ENCODE peak calls at places on chromosome 6, in six cellular contexts. E is upper lobe of right lung, J is astrocyte of the cerebellum, W is Caco-2, C is endothelial cell, G is HFFc6. D is an unnamed sample.

GRCh38 chr6:111928139-111928538 is 54.9 kb upstream of the FYN start:
- DNase-seq in E (no peak), J (no peak), W (no peak), C (no peak), G (no peak), D (no peak)

GRCh38 chr6:15522427-15522826 is 140.4 kb downstream of the DTNBP1 start:
- DNase-seq in E (peak; percentile 43), J (no peak), W (no peak), C (no peak), G (no peak), D (peak; percentile 39)

GRCh38 chr6:79544939-79545450 is 7.8 kb upstream of the LCA5 start:
- DNase-seq in E (peak; percentile 71), J (peak; percentile 98), W (peak; percentile 90), C (peak; percentile 78), G (peak; percentile 100), D (peak; percentile 99)

GRCh38 chr6:114096553-114097172 is 125.7 kb upstream of the HDAC2 start:
- DNase-seq in E (no peak), J (peak; percentile 5), W (peak; percentile 20), C (no peak), G (peak; percentile 18), D (peak; percentile 51)

GRCh38 chr6:63097222-63097621 is 114.0 kb upstream of the FKBP1C start:
- DNase-seq in E (no peak), J (no peak), W (no peak), C (no peak), G (no peak), D (no peak)

GRCh38 chr6:83429857-83430605 is 820 bp downstream of the ME1 start:
- DNase-seq in E (peak; percentile 67), J (no peak), W (peak; percentile 76), C (no peak), G (peak; percentile 14), D (peak; percentile 40)

GRCh38 chr6:9657994-9658393 is 756.9 kb downstream of the TFAP2A start:
- DNase-seq in E (no peak), J (peak; percentile 19), W (no peak), C (no peak), G (peak; percentile 49), D (peak; percentile 18)

GRCh38 chr6:149053848-149054558 is 263.5 kb upstream of the TAB2 start:
- DNase-seq in E (no peak), J (no peak), W (no peak), C (no peak), G (no peak), D (no peak)

GRCh38 chr6:39929733-39930461 is 4.4 kb downstream of the MOCS1 start:
- DNase-seq in E (no peak), J (no peak), W (no peak), C (no peak), G (peak; percentile 17), D (no peak)

GRCh38 chr6:63859520-63859919 is 223.9 kb downstream of the PHF3 start:
- DNase-seq in E (no peak), J (no peak), W (no peak), C (no peak), G (no peak), D (no peak)

GRCh38 chr6:157715766-157716171 is 107.3 kb upstream of the SNX9 start:
- DNase-seq in E (no peak), J (peak; percentile 84), W (no peak), C (no peak), G (peak; percentile 86), D (peak; percentile 64)

GRCh38 chr6:34352305-34352937 is 40.0 kb downstream of the NUDT3 start:
- DNase-seq in E (no peak), J (no peak), W (no peak), C (no peak), G (peak; percentile 26), D (no peak)

GRCh38 chr6:159461266-159461665 is 231.8 kb downstream of the SOD2 start:
- DNase-seq in E (no peak), J (peak; percentile 9), W (no peak), C (no peak), G (peak; percentile 2), D (no peak)

GRCh38 chr6:18323935-18324707 is 59.8 kb upstream of the DEK start:
- DNase-seq in E (no peak), J (no peak), W (peak; percentile 33), C (peak; percentile 18), G (peak; percentile 43), D (peak; percentile 58)

GRCh38 chr6:13332349-13332706 is 4.0 kb upstream of the TBC1D7 start:
- DNase-seq in E (no peak), J (no peak), W (no peak), C (no peak), G (no peak), D (no peak)

GRCh38 chr6:93293399-93294271 is 125.7 kb downstream of the EPHA7 start:
- DNase-seq in E (no peak), J (no peak), W (no peak), C (no peak), G (no peak), D (no peak)

GRCh38 chr6:92687278-92687677 is 732.1 kb downstream of the EPHA7 start:
- DNase-seq in E (no peak), J (no peak), W (no peak), C (no peak), G (no peak), D (no peak)

GRCh38 chr6:112957526-112957916 is 610.4 kb downstream of the RFPL4B start:
- DNase-seq in E (no peak), J (no peak), W (no peak), C (no peak), G (no peak), D (no peak)

GRCh38 chr6:16700202-16700997 is 60.9 kb downstream of the ATXN1 start:
- DNase-seq in E (no peak), J (no peak), W (no peak), C (peak; percentile 45), G (no peak), D (peak; percentile 43)

GRCh38 chr6:63268574-63268973 is 51.2 kb downstream of the LGSN start:
- DNase-seq in E (no peak), J (no peak), W (no peak), C (no peak), G (no peak), D (no peak)

DNA sequence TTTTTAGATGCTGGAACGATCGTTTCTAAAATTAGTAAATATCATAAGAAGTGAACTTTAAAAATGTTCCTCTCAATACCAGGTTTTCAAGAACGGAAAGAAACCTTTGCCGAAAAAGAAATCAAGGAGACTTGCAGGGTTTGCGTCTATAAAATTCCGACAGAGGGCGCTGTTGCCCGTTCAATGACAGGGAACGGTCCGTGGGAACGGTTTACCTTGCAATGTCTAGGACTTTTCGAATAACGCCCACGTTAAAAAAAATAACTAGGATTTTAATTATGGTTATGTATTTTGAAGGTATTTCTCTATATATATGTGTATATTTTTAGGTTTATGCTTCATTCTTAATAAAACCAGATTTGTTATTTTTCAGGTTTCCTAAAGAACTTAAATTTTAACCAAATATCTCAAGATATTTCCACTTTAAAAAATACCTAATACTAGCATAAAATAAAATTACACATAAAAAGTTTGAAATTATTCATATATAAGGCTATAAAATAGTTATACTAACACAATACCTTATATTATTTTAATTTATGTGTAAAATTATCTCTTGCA is 2.5 kb upstream of the TFAP2B start:
- DNase-seq in E (peak; percentile 72), J (peak; percentile 66), W (peak; percentile 71), C (peak; percentile 77), G (peak; percentile 40), D (peak; percentile 70)
- TF ChIP-seq CTCF in E (peak; percentile 79), J (peak; percentile 74), W (peak; percentile 70), C (peak; percentile 93), G (peak; percentile 92), D (peak; percentile 83)

DNA sequence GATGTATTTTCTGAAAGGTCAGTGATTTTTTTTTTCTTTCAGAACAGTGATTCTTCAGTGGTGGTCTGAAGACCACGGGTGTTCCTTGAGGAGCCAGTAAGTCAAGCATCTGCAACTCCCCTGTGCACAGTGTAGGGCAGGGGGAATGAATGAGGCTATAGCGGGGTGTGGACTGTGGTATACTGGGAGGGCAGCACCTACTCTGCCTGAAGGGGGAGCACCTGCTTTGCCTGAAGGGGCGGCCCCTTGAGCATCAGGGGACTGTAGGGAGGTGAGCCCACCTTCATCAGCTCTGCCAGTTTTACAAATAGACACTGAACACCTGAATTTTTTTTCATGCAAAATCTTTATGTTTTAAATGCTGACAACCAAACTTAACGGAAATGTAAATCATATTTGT is 77.5 kb upstream of the RIPOR2 start:
- DNase-seq in E (no peak), J (no peak), W (no peak), C (no peak), G (no peak), D (no peak)
- TF ChIP-seq CTCF in E (no peak), J (peak; percentile 7), W (peak; percentile 36), C (no peak), G (peak; percentile 60), D (peak; percentile 10)

GRCh38 chr6:136527831-136528230 is 22.4 kb downstream of the MAP7 start:
- DNase-seq in E (no peak), J (no peak), W (no peak), C (no peak), G (no peak), D (no peak)

GRCh38 chr6:136526937-136527336 is 23.3 kb downstream of the MAP7 start:
- DNase-seq in E (no peak), J (no peak), W (no peak), C (no peak), G (no peak), D (no peak)

GRCh38 chr6:136525586-136526195 is 24.5 kb downstream of the MAP7 start:
- DNase-seq in E (no peak), J (no peak), W (no peak), C (no peak), G (no peak), D (no peak)

GRCh38 chr6:136524936-136525413 is 25.2 kb downstream of the MAP7 start:
- DNase-seq in E (no peak), J (no peak), W (no peak), C (no peak), G (no peak), D (no peak)

DNA sequence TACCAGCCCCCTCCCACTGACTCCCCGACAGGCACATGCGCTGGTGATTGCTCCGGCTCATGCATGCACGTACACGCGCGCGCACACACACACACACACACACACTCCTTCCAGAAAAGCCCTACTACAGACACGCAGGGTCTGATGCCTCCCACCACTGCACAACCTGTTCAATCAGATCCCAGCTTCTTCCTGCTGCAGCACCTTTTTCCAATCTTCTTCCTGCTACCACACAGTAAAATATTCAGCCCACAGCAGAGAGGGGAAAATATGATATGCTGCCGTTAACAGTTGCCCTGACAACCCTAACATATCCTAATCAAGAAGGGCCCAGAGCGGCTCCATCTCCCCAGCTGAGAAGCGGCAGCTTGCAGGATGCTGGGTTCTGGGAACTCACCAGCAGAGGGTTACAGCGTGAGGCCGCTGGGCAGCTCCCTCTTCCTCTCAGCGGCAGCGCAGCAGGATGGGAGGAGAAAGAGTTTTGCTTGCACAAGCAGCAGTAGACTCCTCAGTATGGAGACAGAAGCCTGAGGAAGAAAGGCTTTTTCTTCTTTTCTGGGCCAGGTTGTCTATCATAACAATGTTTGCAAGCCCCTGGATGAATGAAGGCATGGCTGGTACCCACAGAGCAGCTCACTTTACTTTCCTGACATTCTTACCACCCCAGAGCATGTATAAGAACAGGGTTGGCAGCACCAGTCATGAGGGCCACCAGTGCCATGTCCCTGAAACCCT is 23.9 kb downstream of the MAP7 start:
- DNase-seq in E (peak; percentile 76), J (peak; percentile 26), W (peak; percentile 49), C (peak; percentile 57), G (peak; percentile 45), D (peak; percentile 62)
- TF ChIP-seq CTCF in E (peak; percentile 29), J (peak; percentile 70), W (peak; percentile 42), C (no peak), G (peak; percentile 23), D (peak; percentile 65)

DNA sequence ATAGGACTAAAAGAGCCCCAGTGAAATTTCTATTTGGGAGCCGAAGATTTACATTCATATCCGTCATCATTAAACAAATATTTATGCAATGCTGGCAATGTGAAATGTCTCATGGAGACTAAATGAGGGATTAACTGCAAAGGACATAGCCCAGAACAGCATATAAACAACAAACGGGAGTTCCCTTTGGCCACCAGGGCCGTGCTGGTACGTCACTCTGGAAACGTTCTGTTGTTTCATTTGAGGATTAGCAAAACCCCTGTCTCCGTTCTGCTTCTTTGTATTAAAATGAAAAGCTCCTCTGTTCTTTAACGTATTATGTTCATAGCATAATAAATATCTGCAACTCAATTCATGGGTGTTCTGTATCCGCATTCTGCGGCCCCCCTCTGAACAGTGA is 90.3 kb upstream of the TNFAIP3 start:
- DNase-seq in E (no peak), J (no peak), W (no peak), C (no peak), G (no peak), D (no peak)
- TF ChIP-seq CTCF in E (no peak), J (no peak), W (no peak), C (no peak), G (no peak), D (no peak)

D was measured in astrocyte of the spinal cord.